ENCODE peak calls at places on chromosomes 3 and 15, in four cellular contexts. One of them, this sample, is unnamed.

GRCh38 chr15:68885070-68885469 is 45.3 kb upstream of the SPESP1 start:
- DNase-seq in right lobe of liver: no peak
- DNase-seq in A549: no peak
- DNase-seq in stimulated activated CD8-positive, alpha-beta memory T cell treated with anti-CD3 and anti-CD28 coated beads, Interleukin-12 subunit alpha, Interleukin-12 subunit beta, amount 100 ng/mL, for 1 hour: no peak
- DNase-seq in this sample: no peak

GRCh38 chr3:44906997-44907396 is 32.6 kb downstream of the TGM4 start:
- DNase-seq in right lobe of liver: no peak
- DNase-seq in A549: no peak
- DNase-seq in stimulated activated CD8-positive, alpha-beta memory T cell treated with anti-CD3 and anti-CD28 coated beads, Interleukin-12 subunit alpha, Interleukin-12 subunit beta, amount 100 ng/mL, for 1 hour: no peak
- DNase-seq in this sample: no peak

GRCh38 chr15:101445562-101446526 is 43.7 kb downstream of the PCSK6 start:
- DNase-seq in right lobe of liver: peak; percentile 76
- DNase-seq in A549: no peak
- DNase-seq in stimulated activated CD8-positive, alpha-beta memory T cell treated with anti-CD3 and anti-CD28 coated beads, Interleukin-12 subunit alpha, Interleukin-12 subunit beta, amount 100 ng/mL, for 1 hour: no peak
- DNase-seq in this sample: no peak

GRCh38 chr3:134030382-134030753 is 643 bp upstream of the SLCO2A1 start:
- DNase-seq in right lobe of liver: no peak
- DNase-seq in A549: no peak
- DNase-seq in stimulated activated CD8-positive, alpha-beta memory T cell treated with anti-CD3 and anti-CD28 coated beads, Interleukin-12 subunit alpha, Interleukin-12 subunit beta, amount 100 ng/mL, for 1 hour: no peak
- DNase-seq in this sample: no peak

GRCh38 chr3:58737644-58738043 is 71.1 kb upstream of the FAM3D start:
- DNase-seq in right lobe of liver: no peak
- DNase-seq in A549: no peak
- DNase-seq in stimulated activated CD8-positive, alpha-beta memory T cell treated with anti-CD3 and anti-CD28 coated beads, Interleukin-12 subunit alpha, Interleukin-12 subunit beta, amount 100 ng/mL, for 1 hour: no peak
- DNase-seq in this sample: no peak

GRCh38 chr15:38674440-38674839 is 109.8 kb upstream of the RASGRP1 start:
- DNase-seq in right lobe of liver: no peak
- DNase-seq in A549: no peak
- DNase-seq in stimulated activated CD8-positive, alpha-beta memory T cell treated with anti-CD3 and anti-CD28 coated beads, Interleukin-12 subunit alpha, Interleukin-12 subunit beta, amount 100 ng/mL, for 1 hour: no peak
- DNase-seq in this sample: no peak

GRCh38 chr15:68177747-68178146 is 27.4 kb downstream of the CALML4 start:
- DNase-seq in right lobe of liver: no peak
- DNase-seq in A549: no peak
- DNase-seq in stimulated activated CD8-positive, alpha-beta memory T cell treated with anti-CD3 and anti-CD28 coated beads, Interleukin-12 subunit alpha, Interleukin-12 subunit beta, amount 100 ng/mL, for 1 hour: no peak
- DNase-seq in this sample: no peak

GRCh38 chr15:39594764-39595620 is 14.1 kb downstream of the THBS1 start:
- DNase-seq in right lobe of liver: no peak
- DNase-seq in A549: no peak
- DNase-seq in stimulated activated CD8-positive, alpha-beta memory T cell treated with anti-CD3 and anti-CD28 coated beads, Interleukin-12 subunit alpha, Interleukin-12 subunit beta, amount 100 ng/mL, for 1 hour: no peak
- DNase-seq in this sample: no peak

GRCh38 chr3:46271209-46271608 is 28.9 kb downstream of the CCR3 start:
- DNase-seq in right lobe of liver: no peak
- DNase-seq in A549: no peak
- DNase-seq in stimulated activated CD8-positive, alpha-beta memory T cell treated with anti-CD3 and anti-CD28 coated beads, Interleukin-12 subunit alpha, Interleukin-12 subunit beta, amount 100 ng/mL, for 1 hour: no peak
- DNase-seq in this sample: no peak

GRCh38 chr15:75989045-75989444 is 23.2 kb downstream of the NRG4 start:
- DNase-seq in right lobe of liver: no peak
- DNase-seq in A549: no peak
- DNase-seq in stimulated activated CD8-positive, alpha-beta memory T cell treated with anti-CD3 and anti-CD28 coated beads, Interleukin-12 subunit alpha, Interleukin-12 subunit beta, amount 100 ng/mL, for 1 hour: no peak
- DNase-seq in this sample: no peak

GRCh38 chr3:146513386-146514051 is 30.9 kb downstream of the PLSCR1 start:
- DNase-seq in right lobe of liver: no peak
- DNase-seq in A549: no peak
- DNase-seq in stimulated activated CD8-positive, alpha-beta memory T cell treated with anti-CD3 and anti-CD28 coated beads, Interleukin-12 subunit alpha, Interleukin-12 subunit beta, amount 100 ng/mL, for 1 hour: no peak
- DNase-seq in this sample: no peak

GRCh38 chr3:35778201-35778600 is 138.9 kb downstream of the ARPP21 start:
- DNase-seq in right lobe of liver: peak; percentile 50
- DNase-seq in A549: no peak
- DNase-seq in stimulated activated CD8-positive, alpha-beta memory T cell treated with anti-CD3 and anti-CD28 coated beads, Interleukin-12 subunit alpha, Interleukin-12 subunit beta, amount 100 ng/mL, for 1 hour: no peak
- DNase-seq in this sample: no peak

GRCh38 chr3:188407158-188407880 is 253.4 kb downstream of the LPP start:
- DNase-seq in right lobe of liver: no peak
- DNase-seq in A549: no peak
- DNase-seq in stimulated activated CD8-positive, alpha-beta memory T cell treated with anti-CD3 and anti-CD28 coated beads, Interleukin-12 subunit alpha, Interleukin-12 subunit beta, amount 100 ng/mL, for 1 hour: no peak
- DNase-seq in this sample: no peak

GRCh38 chr3:147397911-147398809 is 8.2 kb downstream of the ZIC4 start:
- DNase-seq in right lobe of liver: no peak
- DNase-seq in A549: no peak
- DNase-seq in stimulated activated CD8-positive, alpha-beta memory T cell treated with anti-CD3 and anti-CD28 coated beads, Interleukin-12 subunit alpha, Interleukin-12 subunit beta, amount 100 ng/mL, for 1 hour: no peak
- DNase-seq in this sample: no peak

GRCh38 chr3:118369892-118370491 is 664.7 kb downstream of the IGSF11 start:
- DNase-seq in right lobe of liver: no peak
- DNase-seq in A549: no peak
- DNase-seq in stimulated activated CD8-positive, alpha-beta memory T cell treated with anti-CD3 and anti-CD28 coated beads, Interleukin-12 subunit alpha, Interleukin-12 subunit beta, amount 100 ng/mL, for 1 hour: no peak
- DNase-seq in this sample: no peak

GRCh38 chr3:31572605-31573459 is 40.1 kb downstream of the STT3B start:
- DNase-seq in right lobe of liver: no peak
- DNase-seq in A549: no peak
- DNase-seq in stimulated activated CD8-positive, alpha-beta memory T cell treated with anti-CD3 and anti-CD28 coated beads, Interleukin-12 subunit alpha, Interleukin-12 subunit beta, amount 100 ng/mL, for 1 hour: no peak
- DNase-seq in this sample: no peak

GRCh38 chr3:27293954-27294353 is 75.2 kb downstream of the NEK10 start:
- DNase-seq in right lobe of liver: no peak
- DNase-seq in A549: no peak
- DNase-seq in stimulated activated CD8-positive, alpha-beta memory T cell treated with anti-CD3 and anti-CD28 coated beads, Interleukin-12 subunit alpha, Interleukin-12 subunit beta, amount 100 ng/mL, for 1 hour: no peak
- DNase-seq in this sample: no peak

GRCh38 chr3:39275052-39275451 is 4.8 kb downstream of the CX3CR1 start:
- DNase-seq in right lobe of liver: no peak
- DNase-seq in A549: no peak
- DNase-seq in stimulated activated CD8-positive, alpha-beta memory T cell treated with anti-CD3 and anti-CD28 coated beads, Interleukin-12 subunit alpha, Interleukin-12 subunit beta, amount 100 ng/mL, for 1 hour: no peak
- DNase-seq in this sample: no peak

GRCh38 chr3:134423153-134423552 is 48.9 kb upstream of the AMOTL2 start:
- DNase-seq in right lobe of liver: no peak
- DNase-seq in A549: no peak
- DNase-seq in stimulated activated CD8-positive, alpha-beta memory T cell treated with anti-CD3 and anti-CD28 coated beads, Interleukin-12 subunit alpha, Interleukin-12 subunit beta, amount 100 ng/mL, for 1 hour: no peak
- DNase-seq in this sample: no peak

GRCh38 chr3:129758921-129759320 is 134.6 kb downstream of the TMCC1 start:
- DNase-seq in right lobe of liver: no peak
- DNase-seq in A549: no peak
- DNase-seq in stimulated activated CD8-positive, alpha-beta memory T cell treated with anti-CD3 and anti-CD28 coated beads, Interleukin-12 subunit alpha, Interleukin-12 subunit beta, amount 100 ng/mL, for 1 hour: no peak
- DNase-seq in this sample: no peak

GRCh38 chr3:196422976-196423781 is 9.0 kb downstream of the UBXN7 start:
- DNase-seq in right lobe of liver: peak; percentile 58
- DNase-seq in A549: no peak
- DNase-seq in stimulated activated CD8-positive, alpha-beta memory T cell treated with anti-CD3 and anti-CD28 coated beads, Interleukin-12 subunit alpha, Interleukin-12 subunit beta, amount 100 ng/mL, for 1 hour: no peak
- DNase-seq in this sample: no peak

GRCh38 chr3:39180546-39181346 is 11.6 kb downstream of the XIRP1 start:
- DNase-seq in right lobe of liver: peak; percentile 97
- DNase-seq in A549: peak; percentile 76
- DNase-seq in stimulated activated CD8-positive, alpha-beta memory T cell treated with anti-CD3 and anti-CD28 coated beads, Interleukin-12 subunit alpha, Interleukin-12 subunit beta, amount 100 ng/mL, for 1 hour: peak; percentile 78
- DNase-seq in this sample: peak; percentile 91

GRCh38 chr15:80695911-80696651 is 971 bp downstream of the ABHD17C start:
- DNase-seq in right lobe of liver: peak; percentile 57
- DNase-seq in A549: peak; percentile 94
- DNase-seq in stimulated activated CD8-positive, alpha-beta memory T cell treated with anti-CD3 and anti-CD28 coated beads, Interleukin-12 subunit alpha, Interleukin-12 subunit beta, amount 100 ng/mL, for 1 hour: no peak
- DNase-seq in this sample: peak; percentile 24

GRCh38 chr3:197495059-197495455 is 60.7 kb downstream of the BDH1 start:
- DNase-seq in right lobe of liver: no peak
- DNase-seq in A549: no peak
- DNase-seq in stimulated activated CD8-positive, alpha-beta memory T cell treated with anti-CD3 and anti-CD28 coated beads, Interleukin-12 subunit alpha, Interleukin-12 subunit beta, amount 100 ng/mL, for 1 hour: no peak
- DNase-seq in this sample: no peak

GRCh38 chr3:48798998-48799397 is 48.7 kb downstream of the PRKAR2A start:
- DNase-seq in right lobe of liver: peak; percentile 72
- DNase-seq in A549: no peak
- DNase-seq in stimulated activated CD8-positive, alpha-beta memory T cell treated with anti-CD3 and anti-CD28 coated beads, Interleukin-12 subunit alpha, Interleukin-12 subunit beta, amount 100 ng/mL, for 1 hour: no peak
- DNase-seq in this sample: no peak

GRCh38 chr3:156620260-156620659 is 54.1 kb upstream of the TIPARP start:
- DNase-seq in right lobe of liver: no peak
- DNase-seq in A549: no peak
- DNase-seq in stimulated activated CD8-positive, alpha-beta memory T cell treated with anti-CD3 and anti-CD28 coated beads, Interleukin-12 subunit alpha, Interleukin-12 subunit beta, amount 100 ng/mL, for 1 hour: no peak
- DNase-seq in this sample: no peak

GRCh38 chr3:143121240-143122088 is 1.9 kb downstream of the CHST2 start:
- DNase-seq in right lobe of liver: peak; percentile 51
- DNase-seq in A549: peak; percentile 9
- DNase-seq in stimulated activated CD8-positive, alpha-beta memory T cell treated with anti-CD3 and anti-CD28 coated beads, Interleukin-12 subunit alpha, Interleukin-12 subunit beta, amount 100 ng/mL, for 1 hour: peak; percentile 53
- DNase-seq in this sample: peak; percentile 63

GRCh38 chr3:29314727-29315088 is 33.8 kb downstream of the RBMS3 start:
- DNase-seq in right lobe of liver: no peak
- DNase-seq in A549: no peak
- DNase-seq in stimulated activated CD8-positive, alpha-beta memory T cell treated with anti-CD3 and anti-CD28 coated beads, Interleukin-12 subunit alpha, Interleukin-12 subunit beta, amount 100 ng/mL, for 1 hour: no peak
- DNase-seq in this sample: no peak

GRCh38 chr3:102129774-102130608 is 280.7 kb downstream of the NFKBIZ start:
- DNase-seq in right lobe of liver: no peak
- DNase-seq in A549: peak; percentile 11
- DNase-seq in stimulated activated CD8-positive, alpha-beta memory T cell treated with anti-CD3 and anti-CD28 coated beads, Interleukin-12 subunit alpha, Interleukin-12 subunit beta, amount 100 ng/mL, for 1 hour: no peak
- DNase-seq in this sample: no peak

This sample was measured in HAP-1.